ENCODE peak calls at places on chromosomes 7 and 10, in seven cellular contexts. K, C, W, E, U, Y and Z are unnamed samples. For H3K4me1 and H3K9me3, the result is how much of the 10 kb centered on the place peaks cover.

GRCh38 chr7:37095122-37095521 is 353.5 kb downstream of the ELMO1 start:
- DNase-seq in K (no peak), C (no peak), W (no peak), E (no peak), U (no peak), Y (no peak), Z (no peak)

GRCh38 chr10:13797171-13797570 is 210.4 kb downstream of the PRPF18 start:
- DNase-seq in K (no peak), C (no peak), W (no peak), E (no peak), U (no peak), Y (no peak), Z (no peak)

GRCh38 chr10:132945125-132945893 is 2.9 kb upstream of the CFAP46 start:
- DNase-seq in K (no peak), C (no peak), W (no peak), E (no peak), U (peak), Y (no peak), Z (no peak)

GRCh38 chr7:134605978-134606923 is 40.4 kb upstream of the BPGM start:
- DNase-seq in K (peak), C (peak), W (peak), E (peak), U (no peak), Y (peak), Z (no peak)

GRCh38 chr7:86765931-86766330 is 122.2 kb downstream of the GRM3 start:
- DNase-seq in K (no peak), C (no peak), W (no peak), E (no peak), U (peak), Y (no peak), Z (no peak)

GRCh38 chr10:70773965-70774809 is 11.0 kb downstream of the TBATA start:
- DNase-seq in K (no peak), C (no peak), W (no peak), E (no peak), U (no peak), Y (no peak), Z (no peak)

GRCh38 chr7:117176311-117176710 is 146.5 kb downstream of the WNT2 start:
- DNase-seq in K (no peak), C (no peak), W (no peak), E (no peak), U (no peak), Y (no peak), Z (no peak)

GRCh38 chr10:114822771-114823463 is 1.3 kb downstream of the FHIP2A start:
- DNase-seq in K (no peak), C (no peak), W (no peak), E (peak), U (no peak), Y (no peak), Z (no peak)

GRCh38 chr10:31770307-31770902 is 158.2 kb downstream of the ARHGAP12 start:
- DNase-seq in K (no peak), C (peak), W (peak), E (no peak), U (peak), Y (no peak), Z (no peak)

GRCh38 chr7:93883917-93884345 is 6.6 kb downstream of the TFPI2 start:
- DNase-seq in K (no peak), C (no peak), W (no peak), E (no peak), U (no peak), Y (no peak), Z (no peak)

GRCh38 chr7:139772837-139773236 is 5.0 kb downstream of the HIPK2 start:
- DNase-seq in K (no peak), C (no peak), W (no peak), E (no peak), U (no peak), Y (no peak), Z (no peak)

GRCh38 chr7:139771001-139771956 is 6.5 kb downstream of the HIPK2 start:
- DNase-seq in K (no peak), C (no peak), W (peak), E (peak), U (no peak), Y (no peak), Z (no peak)

GRCh38 chr7:139774376-139774775 is 3.4 kb downstream of the HIPK2 start:
- DNase-seq in K (no peak), C (no peak), W (no peak), E (peak), U (no peak), Y (no peak), Z (no peak)

GRCh38 chr7:139772115-139772514 is 5.7 kb downstream of the HIPK2 start:
- DNase-seq in K (no peak), C (no peak), W (no peak), E (no peak), U (no peak), Y (no peak), Z (no peak)

GRCh38 chr7:139773372-139773771 is 4.4 kb downstream of the HIPK2 start:
- DNase-seq in K (no peak), C (no peak), W (no peak), E (no peak), U (no peak), Y (no peak), Z (no peak)
- H3K4me1 ChIP-seq in K (under half), C (under half), W (half or more), E (under half), U (under half), Y (half or more), Z (under half)

GRCh38 chr7:74604326-74605020 is 53.0 kb upstream of the GTF2I start:
- DNase-seq in K (peak), C (no peak), W (no peak), E (no peak), U (peak), Y (peak), Z (peak)

GRCh38 chr7:74606909-74607255 is 50.6 kb upstream of the GTF2I start:
- DNase-seq in K (no peak), C (no peak), W (no peak), E (no peak), U (no peak), Y (no peak), Z (no peak)

GRCh38 chr7:74612015-74612829 is 45.3 kb upstream of the GTF2I start:
- DNase-seq in K (no peak), C (peak), W (no peak), E (peak), U (peak), Y (no peak), Z (no peak)

DNA sequence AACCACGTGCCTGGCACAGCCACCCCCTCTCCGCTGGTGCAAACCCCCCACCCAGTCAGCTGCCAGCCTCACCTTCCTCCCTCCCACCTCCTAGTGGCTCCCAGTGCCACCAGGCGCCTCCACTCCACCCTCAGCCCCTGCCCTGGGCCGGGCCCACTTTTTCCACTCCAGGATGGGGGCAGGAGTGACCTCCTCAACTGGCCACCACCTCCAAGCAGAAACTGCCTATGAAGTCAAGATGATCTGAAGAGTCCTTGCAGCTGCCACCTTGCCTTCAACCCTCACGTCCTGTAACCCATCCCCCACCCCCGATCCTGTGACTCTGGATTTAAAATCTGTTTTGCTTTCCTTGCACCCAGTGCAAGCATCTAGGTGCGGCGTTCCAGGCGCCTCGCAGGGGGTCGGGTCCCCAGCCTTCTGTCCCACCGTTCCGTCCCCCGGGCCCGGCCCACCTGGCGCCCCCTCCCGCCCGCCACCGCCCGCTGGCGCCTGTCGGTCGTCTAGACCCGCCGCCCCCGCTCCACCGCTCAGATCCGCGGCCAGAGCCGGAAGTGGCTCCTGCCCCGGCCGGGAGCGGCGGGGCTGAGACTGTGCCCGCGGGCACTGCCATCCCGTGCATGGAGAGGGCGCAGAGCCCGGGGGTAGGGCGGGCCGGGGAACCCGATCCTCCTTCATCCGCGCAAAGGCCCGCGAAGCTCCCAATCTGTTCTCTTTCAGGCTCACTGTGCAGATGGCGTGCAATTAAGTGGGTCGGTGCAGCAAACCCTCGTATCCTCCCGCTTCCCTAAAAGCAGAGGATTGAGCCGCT is 51.2 kb upstream of the GTF2I start:
- DNase-seq in K (no peak), C (peak), W (no peak), E (peak), U (peak), Y (peak), Z (no peak)
- TF ChIP-seq CTCF in K (no peak), C (peak), W (no peak), E (no peak), U (no peak), Y (no peak), Z (no peak)

GRCh38 chr10:75009426-75009825 is 102.0 kb upstream of the SAMD8 start:
- DNase-seq in K (no peak), C (no peak), W (no peak), E (no peak), U (no peak), Y (no peak), Z (no peak)
- H3K9me3 ChIP-seq in K (under half), C (under half), W (under half), E (under half), U (under half), Y (under half), Z (under half)

GRCh38 chr10:929965-930364 is 1.5 kb downstream of the LARP4B start:
- DNase-seq in K (no peak), C (no peak), W (no peak), E (no peak), U (no peak), Y (no peak), Z (no peak)

GRCh38 chr10:923844-924523 is 7.5 kb downstream of the LARP4B start:
- DNase-seq in K (no peak), C (no peak), W (no peak), E (no peak), U (no peak), Y (no peak), Z (no peak)

GRCh38 chr10:927131-927530 is 4.4 kb downstream of the LARP4B start:
- DNase-seq in K (no peak), C (no peak), W (no peak), E (no peak), U (no peak), Y (no peak), Z (no peak)

GRCh38 chr10:924524-924859 is 7.0 kb downstream of the LARP4B start:
- DNase-seq in K (no peak), C (no peak), W (no peak), E (no peak), U (no peak), Y (no peak), Z (no peak)

DNA sequence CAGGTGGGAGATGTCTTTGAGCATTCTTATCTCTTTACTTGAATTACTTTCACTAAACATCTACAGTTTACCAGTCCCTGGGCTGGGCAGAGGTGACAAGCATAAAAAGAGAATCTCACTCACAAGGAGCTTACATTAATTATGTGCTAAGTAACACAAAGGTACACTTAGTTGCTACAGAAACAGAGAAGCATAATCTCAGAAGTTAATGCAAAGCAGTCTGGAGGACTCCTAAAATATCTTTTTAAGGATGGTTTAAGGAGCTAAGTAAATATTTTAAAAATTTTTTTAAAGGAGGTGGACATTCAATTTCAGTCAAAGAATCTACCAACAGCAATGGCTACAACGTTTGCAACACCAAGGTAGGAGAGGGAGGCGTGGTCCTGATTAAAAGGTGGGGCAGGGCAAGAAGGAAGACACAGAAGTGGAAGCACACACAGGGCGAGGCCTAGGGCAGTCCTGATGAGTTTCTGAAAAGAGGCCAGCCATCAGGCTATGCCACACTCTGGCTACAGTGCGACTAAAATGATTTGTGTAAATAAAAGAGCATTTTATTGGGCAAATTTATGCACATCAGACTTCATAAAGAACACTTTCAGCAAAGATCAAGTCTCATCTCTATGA is 5.3 kb downstream of the LARP4B start:
- DNase-seq in K (no peak), C (no peak), W (no peak), E (no peak), U (no peak), Y (no peak), Z (no peak)
- H3K4me1 ChIP-seq in K (under half), C (under half), W (under half), E (under half), U (half or more), Y (half or more), Z (under half)

GRCh38 chr10:84204122-84204521 is 9.8 kb downstream of the CDHR1 start:
- DNase-seq in K (no peak), C (no peak), W (no peak), E (no peak), U (no peak), Y (no peak), Z (no peak)
- TF ChIP-seq CTCF in K (no peak), C (peak), W (no peak), E (no peak), U (peak), Y (no peak), Z (no peak)

GRCh38 chr7:142904128-142904527 is 18.6 kb upstream of the TRPV6 start:
- DNase-seq in K (no peak), C (no peak), W (no peak), E (no peak), U (no peak), Y (no peak), Z (no peak)

GRCh38 chr7:142908921-142909870 is 23.7 kb upstream of the TRPV6 start:
- DNase-seq in K (no peak), C (peak), W (peak), E (no peak), U (no peak), Y (no peak), Z (no peak)

GRCh38 chr7:142905759-142906158 is 20.2 kb upstream of the TRPV6 start:
- DNase-seq in K (no peak), C (no peak), W (no peak), E (no peak), U (no peak), Y (no peak), Z (no peak)

GRCh38 chr7:142908290-142908689 is 22.7 kb upstream of the TRPV6 start:
- DNase-seq in K (no peak), C (no peak), W (no peak), E (no peak), U (no peak), Y (no peak), Z (no peak)

GRCh38 chr7:142906643-142907042 is 21.1 kb upstream of the TRPV6 start:
- DNase-seq in K (no peak), C (no peak), W (no peak), E (no peak), U (no peak), Y (no peak), Z (no peak)
- H3K9me3 ChIP-seq in K (under half), C (under half), W (under half), E (under half), U (under half), Y (under half), Z (under half)

GRCh38 chr7:13829914-13830603 is 159.4 kb downstream of the ETV1 start:
- DNase-seq in K (no peak), C (no peak), W (no peak), E (peak), U (no peak), Y (no peak), Z (no peak)

GRCh38 chr7:13829231-13829630 is 160.2 kb downstream of the ETV1 start:
- DNase-seq in K (no peak), C (no peak), W (no peak), E (peak), U (no peak), Y (no peak), Z (no peak)

GRCh38 chr7:13827716-13828115 is 161.8 kb downstream of the ETV1 start:
- DNase-seq in K (no peak), C (no peak), W (no peak), E (peak), U (no peak), Y (no peak), Z (no peak)

GRCh38 chr7:13830604-13830915 is 158.9 kb downstream of the ETV1 start:
- DNase-seq in K (no peak), C (no peak), W (no peak), E (no peak), U (no peak), Y (no peak), Z (no peak)

DNA sequence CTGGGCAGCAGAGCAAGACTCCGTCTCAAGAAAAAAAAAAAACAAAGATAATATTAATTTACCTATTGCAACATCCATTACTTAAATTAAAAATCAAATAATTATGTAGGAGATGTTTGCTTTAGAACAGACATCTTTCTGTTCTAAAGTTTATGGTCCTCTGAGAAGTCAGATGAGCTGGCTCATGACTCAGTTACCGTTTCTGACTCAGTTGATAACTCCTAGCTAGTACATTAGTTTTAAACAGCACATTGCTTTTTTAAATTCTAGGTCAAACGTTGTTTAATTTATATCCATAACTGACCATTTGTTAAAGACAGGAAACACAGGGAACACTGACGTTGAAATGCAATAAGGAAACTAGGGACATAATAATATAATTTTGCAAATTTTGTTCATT is 162.7 kb downstream of the ETV1 start:
- DNase-seq in K (no peak), C (no peak), W (no peak), E (peak), U (no peak), Y (no peak), Z (no peak)
- H3K4me1 ChIP-seq in K (under half), C (under half), W (under half), E (under half), U (under half), Y (under half), Z (under half)